ENCODE peak calls at places on chromosomes 3 and 15, in eight cellular contexts. X is A549, E is SK-N-SH, B is GM23338, T is HCT116, L is HepG2, N is K562, R is Panc1. O is an unnamed sample.

GRCh38 chr3:95172549-95172948 is 1109.7 kb downstream of the NSUN3 start:
- DNase-seq in X (no peak), E (no peak), B (peak; percentile 10), T (no peak), L (no peak), N (no peak), R (no peak), O (no peak)

GRCh38 chr3:195286115-195286872 is 15.3 kb upstream of the XXYLT1 start:
- DNase-seq in X (no peak), E (no peak), B (no peak), T (no peak), L (no peak), N (no peak), R (no peak), O (no peak)

GRCh38 chr3:87198774-87199173 is 28.3 kb upstream of the CHMP2B start:
- DNase-seq in X (no peak), E (no peak), B (no peak), T (no peak), L (no peak), N (no peak), R (no peak), O (no peak)

GRCh38 chr15:65100427-65100826 is 14.6 kb downstream of the UBAP1L start:
- DNase-seq in X (no peak), E (no peak), B (no peak), T (no peak), L (no peak), N (no peak), R (no peak), O (no peak)

GRCh38 chr3:40324621-40325020 is 15.1 kb downstream of the EIF1B start:
- DNase-seq in X (no peak), E (no peak), B (no peak), T (no peak), L (no peak), N (no peak), R (no peak), O (no peak)

GRCh38 chr15:67968564-67969440 is 85.3 kb upstream of the PIAS1 start:
- DNase-seq in X (no peak), E (no peak), B (peak; percentile 15), T (no peak), L (no peak), N (no peak), R (no peak), O (no peak)

GRCh38 chr3:166114448-166114847 is 277.2 kb upstream of the BCHE start:
- DNase-seq in X (no peak), E (no peak), B (no peak), T (no peak), L (no peak), N (no peak), R (no peak), O (no peak)

GRCh38 chr3:56926513-56927282 is 124.9 kb upstream of the ARHGEF3 start:
- DNase-seq in X (no peak), E (peak; percentile 43), B (no peak), T (no peak), L (no peak), N (no peak), R (no peak), O (no peak)

GRCh38 chr3:24432989-24433388 is 61.7 kb downstream of the THRB start:
- DNase-seq in X (no peak), E (no peak), B (no peak), T (no peak), L (no peak), N (no peak), R (no peak), O (no peak)

GRCh38 chr3:81554348-81554747 is 207.1 kb downstream of the GBE1 start:
- DNase-seq in X (no peak), E (no peak), B (no peak), T (no peak), L (peak; percentile 43), N (no peak), R (no peak), O (no peak)

GRCh38 chr15:59174846-59175831 is 31.5 kb upstream of the LDHAL6B start:
- DNase-seq in X (peak; percentile 87), E (peak; percentile 64), B (peak; percentile 82), T (peak; percentile 74), L (peak; percentile 47), N (peak; percentile 51), R (peak; percentile 32), O (peak; percentile 52)
- H3K4me3 ChIP-seq in X (no peak overlapping the region), E (no peak overlapping the region), B (no peak overlapping the region), T (no peak overlapping the region), L (no peak overlapping the region), N (no peak overlapping the region), R (no peak overlapping the region), O (no peak overlapping the region)

GRCh38 chr3:52265387-52265786 is 13.1 kb downstream of the WDR82 start:
- DNase-seq in X (no peak), E (no peak), B (no peak), T (no peak), L (no peak), N (no peak), R (no peak), O (no peak)
- TF ChIP-seq CTCF in X (no peak), E (no peak), B (peak; percentile 39), T (peak; percentile 6), L (no peak), N (no peak), R (no peak), O (no peak)

GRCh38 chr3:101941253-101942039 is 92.1 kb downstream of the NFKBIZ start:
- DNase-seq in X (no peak), E (no peak), B (no peak), T (no peak), L (no peak), N (no peak), R (no peak), O (no peak)

GRCh38 chr3:101940521-101940992 is 91.2 kb downstream of the NFKBIZ start:
- DNase-seq in X (peak; percentile 24), E (peak; percentile 64), B (peak; percentile 62), T (no peak), L (no peak), N (no peak), R (no peak), O (no peak)

GRCh38 chr3:101938262-101938847 is 89.0 kb downstream of the NFKBIZ start:
- DNase-seq in X (no peak), E (no peak), B (no peak), T (no peak), L (no peak), N (no peak), R (no peak), O (peak; percentile 55)

GRCh38 chr3:101936419-101937331 is 87.4 kb downstream of the NFKBIZ start:
- DNase-seq in X (peak; percentile 27), E (no peak), B (no peak), T (no peak), L (no peak), N (no peak), R (no peak), O (peak; percentile 90)

DNA sequence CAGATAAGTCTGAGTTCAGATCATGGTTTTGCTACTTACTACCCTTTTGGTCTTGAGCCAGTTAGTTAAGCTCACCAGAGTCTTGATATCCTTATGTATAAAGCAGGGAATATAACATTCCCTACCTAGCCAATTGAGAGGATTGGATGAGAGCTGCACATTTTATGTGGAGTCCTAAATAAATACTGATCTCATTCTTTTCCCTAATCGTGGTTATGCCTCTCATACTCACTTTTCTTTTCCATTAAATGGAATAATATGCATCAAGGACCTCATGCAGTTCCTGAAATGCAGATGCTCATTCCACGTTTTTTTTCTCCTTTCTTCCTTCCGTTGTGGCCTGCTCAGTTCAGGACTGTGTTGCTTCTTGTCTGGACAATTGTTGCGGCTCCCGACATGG is 90.1 kb downstream of the NFKBIZ start:
- DNase-seq in X (no peak), E (no peak), B (no peak), T (no peak), L (no peak), N (no peak), R (no peak), O (no peak)
- TF ChIP-seq REST in X (no peak), E (no peak), B (no peak), T (no peak), L (no peak), N (no peak), R (no peak), O (no peak)

GRCh38 chr15:31344824-31345605 is 18.4 kb downstream of the KLF13 start:
- DNase-seq in X (no peak), E (peak; percentile 50), B (no peak), T (no peak), L (no peak), N (no peak), R (no peak), O (no peak)
- H3K4me3 ChIP-seq in X (no peak overlapping the region), E (no peak overlapping the region), B (no peak overlapping the region), T (no peak overlapping the region), L (no peak overlapping the region), N (no peak overlapping the region), R (no peak overlapping the region), O (no peak overlapping the region)

GRCh38 chr15:36810656-36811449 is 231.4 kb downstream of the CDIN1 start:
- DNase-seq in X (no peak), E (no peak), B (peak; percentile 73), T (no peak), L (no peak), N (peak; percentile 31), R (peak; percentile 8), O (no peak)
- TF ChIP-seq CTCF in X (no peak), E (peak; percentile 17), B (peak; percentile 63), T (peak; percentile 51), L (no peak), N (peak; percentile 62), R (peak; percentile 65), O (no peak)

GRCh38 chr3:38297537-38297936 is 15.4 kb downstream of the SLC22A14 start:
- DNase-seq in X (no peak), E (no peak), B (no peak), T (no peak), L (no peak), N (no peak), R (no peak), O (no peak)

DNA sequence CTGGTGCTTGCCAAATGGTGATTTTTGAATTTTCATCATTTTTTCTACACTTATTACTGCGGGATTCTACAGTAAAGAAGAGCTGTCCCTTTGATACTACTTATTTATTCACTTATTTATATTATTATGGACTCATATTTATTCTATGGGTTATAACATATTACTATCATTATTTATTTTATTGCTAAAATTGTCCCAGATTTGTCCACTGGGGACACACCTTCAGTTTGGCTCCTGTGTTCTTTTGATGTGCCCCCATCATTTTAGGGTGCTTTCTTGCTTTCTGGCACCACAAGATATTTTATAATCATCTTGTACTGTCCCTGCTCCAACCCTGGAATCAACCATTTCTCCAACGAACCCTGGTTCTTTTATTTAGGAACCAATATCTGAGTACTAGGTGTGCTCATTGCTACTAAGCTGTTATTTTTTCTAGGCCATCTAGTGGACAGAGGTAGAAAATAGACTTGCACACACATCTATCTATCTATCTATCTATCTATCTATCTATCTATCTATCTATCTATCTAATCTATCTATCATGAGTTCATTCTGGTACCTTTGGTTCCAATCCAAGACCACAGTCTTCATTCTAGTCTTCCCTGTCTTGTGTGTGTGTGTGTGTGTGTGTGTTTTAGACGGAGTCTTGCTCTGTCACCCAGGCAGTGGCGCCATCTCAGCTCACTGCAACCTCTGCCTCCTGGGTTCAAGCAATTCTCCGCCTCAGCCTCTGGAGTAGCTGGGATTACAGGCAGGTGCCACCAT is 16.0 kb downstream of the SLC22A14 start:
- DNase-seq in X (peak; percentile 28), E (no peak), B (peak; percentile 28), T (peak; percentile 15), L (no peak), N (no peak), R (no peak), O (no peak)
- TF ChIP-seq REST in X (no peak), E (no peak), B (no peak), T (no peak), L (no peak), N (no peak), R (no peak), O (no peak)

O was measured in HL-60.